ENCODE peak calls at places on chromosomes 2 and 18, in ten cellular contexts. One of them, this sample, is unnamed. For H3K9me3, the result is how much of the 10 kb centered on the place peaks cover.

GRCh38 chr2:199484927-199485326 is 27.2 kb upstream of the SATB2 start:
- ATAC-seq in pancreas: no peak
- ATAC-seq in Panc1: peak
- ATAC-seq in GM12878: peak
- ATAC-seq in PC-3: peak
- ATAC-seq in CD4-positive, alpha-beta T cell: no peak
- ATAC-seq in A549: peak
- ATAC-seq in HepG2: peak
- ATAC-seq in heart right ventricle: no peak
- ATAC-seq in heart left ventricle: no peak
- ATAC-seq in this sample: no peak

GRCh38 chr18:54284535-54284934 is 15.2 kb downstream of the POLI start:
- ATAC-seq in heart left ventricle: no peak
- ATAC-seq in PC-3: no peak
- ATAC-seq in GM12878: peak
- ATAC-seq in HepG2: no peak
- ATAC-seq in pancreas: no peak
- ATAC-seq in heart right ventricle: no peak
- ATAC-seq in A549: no peak
- ATAC-seq in Panc1: no peak
- ATAC-seq in CD4-positive, alpha-beta T cell: no peak
- ATAC-seq in this sample: no peak

GRCh38 chr18:3209859-3210569 is 9.8 kb downstream of the MYOM1 start:
- ATAC-seq in HepG2: no peak
- ATAC-seq in GM12878: peak
- ATAC-seq in heart right ventricle: no peak
- ATAC-seq in A549: no peak
- ATAC-seq in CD4-positive, alpha-beta T cell: no peak
- ATAC-seq in heart left ventricle: no peak
- ATAC-seq in Panc1: peak
- ATAC-seq in PC-3: peak
- ATAC-seq in pancreas: peak
- ATAC-seq in this sample: no peak

GRCh38 chr2:100426384-100426720 is 8.9 kb upstream of the CHST10 start:
- ATAC-seq in PC-3: no peak
- ATAC-seq in heart left ventricle: no peak
- ATAC-seq in pancreas: no peak
- ATAC-seq in heart right ventricle: no peak
- ATAC-seq in GM12878: no peak
- ATAC-seq in Panc1: no peak
- ATAC-seq in A549: no peak
- ATAC-seq in CD4-positive, alpha-beta T cell: no peak
- ATAC-seq in HepG2: peak
- ATAC-seq in this sample: no peak

GRCh38 chr2:131123192-131123591 is 18.1 kb downstream of the PLEKHB2 start:
- ATAC-seq in heart right ventricle: no peak
- ATAC-seq in PC-3: no peak
- ATAC-seq in A549: no peak
- ATAC-seq in HepG2: no peak
- ATAC-seq in GM12878: no peak
- ATAC-seq in heart left ventricle: no peak
- ATAC-seq in Panc1: no peak
- ATAC-seq in CD4-positive, alpha-beta T cell: no peak
- ATAC-seq in pancreas: no peak
- ATAC-seq in this sample: no peak

GRCh38 chr2:101776172-101777043 is 78.9 kb downstream of the MAP4K4 start:
- ATAC-seq in GM12878: no peak
- ATAC-seq in HepG2: peak
- ATAC-seq in A549: peak
- ATAC-seq in CD4-positive, alpha-beta T cell: no peak
- ATAC-seq in Panc1: no peak
- ATAC-seq in pancreas: no peak
- ATAC-seq in heart left ventricle: peak
- ATAC-seq in PC-3: no peak
- ATAC-seq in heart right ventricle: no peak
- ATAC-seq in this sample: no peak

GRCh38 chr2:4091869-4092268 is 388.5 kb downstream of the DCDC2C start:
- ATAC-seq in heart right ventricle: no peak
- ATAC-seq in HepG2: no peak
- ATAC-seq in pancreas: no peak
- ATAC-seq in A549: no peak
- ATAC-seq in GM12878: no peak
- ATAC-seq in Panc1: no peak
- ATAC-seq in CD4-positive, alpha-beta T cell: no peak
- ATAC-seq in PC-3: no peak
- ATAC-seq in heart left ventricle: no peak
- ATAC-seq in this sample: no peak

GRCh38 chr18:10259075-10259474 is 195.4 kb upstream of the APCDD1 start:
- ATAC-seq in A549: no peak
- ATAC-seq in pancreas: peak
- ATAC-seq in CD4-positive, alpha-beta T cell: no peak
- ATAC-seq in Panc1: no peak
- ATAC-seq in HepG2: no peak
- ATAC-seq in heart left ventricle: peak
- ATAC-seq in GM12878: no peak
- ATAC-seq in PC-3: no peak
- ATAC-seq in heart right ventricle: no peak
- ATAC-seq in this sample: no peak

GRCh38 chr2:45674035-45674791 is 22.7 kb downstream of the PRKCE start:
- ATAC-seq in HepG2: no peak
- ATAC-seq in GM12878: no peak
- ATAC-seq in PC-3: no peak
- ATAC-seq in Panc1: no peak
- ATAC-seq in pancreas: no peak
- ATAC-seq in heart right ventricle: no peak
- ATAC-seq in heart left ventricle: no peak
- ATAC-seq in A549: no peak
- ATAC-seq in CD4-positive, alpha-beta T cell: no peak
- ATAC-seq in this sample: no peak

GRCh38 chr2:48415765-48416515 is 114.0 kb upstream of the STON1 start:
- ATAC-seq in Panc1: no peak
- ATAC-seq in CD4-positive, alpha-beta T cell: peak
- ATAC-seq in HepG2: peak
- ATAC-seq in GM12878: peak
- ATAC-seq in A549: peak
- ATAC-seq in heart right ventricle: peak
- ATAC-seq in pancreas: no peak
- ATAC-seq in heart left ventricle: no peak
- ATAC-seq in PC-3: no peak
- ATAC-seq in this sample: no peak

GRCh38 chr2:44934521-44934961 is 7.0 kb upstream of the SIX3 start:
- ATAC-seq in pancreas: no peak
- ATAC-seq in CD4-positive, alpha-beta T cell: no peak
- ATAC-seq in PC-3: no peak
- ATAC-seq in GM12878: no peak
- ATAC-seq in HepG2: no peak
- ATAC-seq in heart left ventricle: no peak
- ATAC-seq in Panc1: no peak
- ATAC-seq in A549: no peak
- ATAC-seq in heart right ventricle: no peak
- ATAC-seq in this sample: no peak

GRCh38 chr2:159146930-159147666 is 139.4 kb downstream of the WDSUB1 start:
- ATAC-seq in A549: peak
- ATAC-seq in Panc1: peak
- ATAC-seq in pancreas: peak
- ATAC-seq in HepG2: no peak
- ATAC-seq in heart right ventricle: peak
- ATAC-seq in PC-3: no peak
- ATAC-seq in GM12878: no peak
- ATAC-seq in CD4-positive, alpha-beta T cell: peak
- ATAC-seq in heart left ventricle: peak
- ATAC-seq in this sample: peak

GRCh38 chr18:12393510-12393909 is 14.2 kb upstream of the PRELID3A start:
- ATAC-seq in heart right ventricle: no peak
- ATAC-seq in heart left ventricle: no peak
- ATAC-seq in PC-3: no peak
- ATAC-seq in CD4-positive, alpha-beta T cell: no peak
- ATAC-seq in GM12878: no peak
- ATAC-seq in pancreas: no peak
- ATAC-seq in Panc1: no peak
- ATAC-seq in A549: no peak
- ATAC-seq in HepG2: no peak
- ATAC-seq in this sample: no peak

GRCh38 chr2:190864375-190864774 is 16.2 kb upstream of the GLS start:
- ATAC-seq in CD4-positive, alpha-beta T cell: no peak
- ATAC-seq in heart left ventricle: no peak
- ATAC-seq in Panc1: no peak
- ATAC-seq in GM12878: no peak
- ATAC-seq in PC-3: no peak
- ATAC-seq in A549: no peak
- ATAC-seq in heart right ventricle: peak
- ATAC-seq in HepG2: no peak
- ATAC-seq in pancreas: no peak
- ATAC-seq in this sample: no peak

GRCh38 chr18:70296289-70296688 is 7.4 kb downstream of the SOCS6 start:
- ATAC-seq in heart left ventricle: peak
- ATAC-seq in HepG2: peak
- ATAC-seq in heart right ventricle: peak
- ATAC-seq in GM12878: no peak
- ATAC-seq in Panc1: peak
- ATAC-seq in A549: peak
- ATAC-seq in pancreas: peak
- ATAC-seq in PC-3: no peak
- ATAC-seq in CD4-positive, alpha-beta T cell: no peak
- ATAC-seq in this sample: no peak

GRCh38 chr2:85945576-85945975 is 56.8 kb upstream of the ST3GAL5 start:
- ATAC-seq in PC-3: no peak
- ATAC-seq in A549: no peak
- ATAC-seq in pancreas: no peak
- ATAC-seq in heart right ventricle: no peak
- ATAC-seq in heart left ventricle: no peak
- ATAC-seq in GM12878: no peak
- ATAC-seq in CD4-positive, alpha-beta T cell: no peak
- ATAC-seq in Panc1: no peak
- ATAC-seq in HepG2: no peak
- ATAC-seq in this sample: no peak
- H3K9me3 ChIP-seq in PC-3: under half
- H3K9me3 ChIP-seq in A549: half or more
- H3K9me3 ChIP-seq in pancreas: under half
- H3K9me3 ChIP-seq in heart right ventricle: under half
- H3K9me3 ChIP-seq in heart left ventricle: under half
- H3K9me3 ChIP-seq in GM12878: under half
- H3K9me3 ChIP-seq in CD4-positive, alpha-beta T cell: under half
- H3K9me3 ChIP-seq in Panc1: under half
- H3K9me3 ChIP-seq in HepG2: under half
- H3K9me3 ChIP-seq in this sample: under half

GRCh38 chr2:215536476-215536875 is 100.6 kb upstream of the FN1 start:
- ATAC-seq in PC-3: no peak
- ATAC-seq in heart right ventricle: no peak
- ATAC-seq in A549: no peak
- ATAC-seq in Panc1: no peak
- ATAC-seq in pancreas: no peak
- ATAC-seq in HepG2: no peak
- ATAC-seq in heart left ventricle: no peak
- ATAC-seq in GM12878: no peak
- ATAC-seq in CD4-positive, alpha-beta T cell: no peak
- ATAC-seq in this sample: no peak

GRCh38 chr2:215535125-215535668 is 99.3 kb upstream of the FN1 start:
- ATAC-seq in pancreas: no peak
- ATAC-seq in HepG2: no peak
- ATAC-seq in A549: no peak
- ATAC-seq in Panc1: no peak
- ATAC-seq in heart left ventricle: no peak
- ATAC-seq in GM12878: no peak
- ATAC-seq in PC-3: peak
- ATAC-seq in CD4-positive, alpha-beta T cell: no peak
- ATAC-seq in heart right ventricle: no peak
- ATAC-seq in this sample: no peak

GRCh38 chr2:215540646-215541045 is 104.8 kb upstream of the FN1 start:
- ATAC-seq in pancreas: no peak
- ATAC-seq in heart right ventricle: peak
- ATAC-seq in CD4-positive, alpha-beta T cell: no peak
- ATAC-seq in PC-3: peak
- ATAC-seq in A549: no peak
- ATAC-seq in GM12878: no peak
- ATAC-seq in HepG2: no peak
- ATAC-seq in Panc1: no peak
- ATAC-seq in heart left ventricle: peak
- ATAC-seq in this sample: peak

GRCh38 chr2:215535726-215536125 is 99.9 kb upstream of the FN1 start:
- ATAC-seq in PC-3: peak
- ATAC-seq in pancreas: no peak
- ATAC-seq in CD4-positive, alpha-beta T cell: no peak
- ATAC-seq in Panc1: no peak
- ATAC-seq in heart right ventricle: no peak
- ATAC-seq in HepG2: no peak
- ATAC-seq in heart left ventricle: no peak
- ATAC-seq in GM12878: no peak
- ATAC-seq in A549: no peak
- ATAC-seq in this sample: no peak

DNA sequence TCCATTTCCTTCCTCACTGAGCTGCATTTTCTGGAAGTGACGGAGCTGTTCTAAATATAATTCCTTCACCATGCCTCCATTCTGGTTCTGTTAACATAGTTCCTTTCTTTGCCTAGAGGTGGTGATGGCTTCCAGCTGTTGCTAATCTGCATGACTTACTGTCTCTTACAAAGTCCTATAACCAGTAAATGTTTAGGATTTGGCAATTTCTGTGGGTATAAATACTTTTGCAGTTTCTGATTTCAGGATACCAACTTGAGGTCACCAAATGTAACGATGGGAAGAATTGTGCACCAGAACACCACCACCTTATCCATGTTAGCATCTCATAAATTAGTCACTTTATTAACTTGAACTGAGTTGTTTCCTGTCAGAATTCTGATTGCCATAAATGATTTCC is 101.8 kb upstream of the FN1 start:
- ATAC-seq in GM12878: no peak
- ATAC-seq in Panc1: no peak
- ATAC-seq in HepG2: no peak
- ATAC-seq in A549: no peak
- ATAC-seq in heart right ventricle: no peak
- ATAC-seq in pancreas: no peak
- ATAC-seq in PC-3: peak
- ATAC-seq in heart left ventricle: peak
- ATAC-seq in CD4-positive, alpha-beta T cell: no peak
- ATAC-seq in this sample: no peak
- TF ChIP-seq CTCF in GM12878: no peak
- TF ChIP-seq CTCF in Panc1: no peak
- TF ChIP-seq CTCF in HepG2: no peak
- TF ChIP-seq CTCF in A549: no peak
- TF ChIP-seq CTCF in heart right ventricle: no peak
- TF ChIP-seq CTCF in pancreas: no peak
- TF ChIP-seq CTCF in PC-3: peak
- TF ChIP-seq CTCF in heart left ventricle: no peak
- TF ChIP-seq CTCF in CD4-positive, alpha-beta T cell: no peak
- TF ChIP-seq CTCF in this sample: no peak

GRCh38 chr2:240522406-240522805 is 35.4 kb downstream of the ANKMY1 start:
- ATAC-seq in heart left ventricle: no peak
- ATAC-seq in A549: no peak
- ATAC-seq in heart right ventricle: no peak
- ATAC-seq in Panc1: no peak
- ATAC-seq in HepG2: no peak
- ATAC-seq in PC-3: no peak
- ATAC-seq in GM12878: no peak
- ATAC-seq in CD4-positive, alpha-beta T cell: no peak
- ATAC-seq in pancreas: no peak
- ATAC-seq in this sample: no peak
- H3K9me3 ChIP-seq in heart left ventricle: under half
- H3K9me3 ChIP-seq in A549: under half
- H3K9me3 ChIP-seq in heart right ventricle: under half
- H3K9me3 ChIP-seq in Panc1: under half
- H3K9me3 ChIP-seq in HepG2: under half
- H3K9me3 ChIP-seq in PC-3: under half
- H3K9me3 ChIP-seq in GM12878: under half
- H3K9me3 ChIP-seq in CD4-positive, alpha-beta T cell: under half
- H3K9me3 ChIP-seq in pancreas: under half
- H3K9me3 ChIP-seq in this sample: under half

GRCh38 chr18:80034068-80034851 is at the start of gene RBFA:
- ATAC-seq in heart right ventricle: peak
- ATAC-seq in PC-3: peak
- ATAC-seq in pancreas: peak
- ATAC-seq in A549: peak
- ATAC-seq in HepG2: peak
- ATAC-seq in CD4-positive, alpha-beta T cell: peak
- ATAC-seq in GM12878: peak
- ATAC-seq in heart left ventricle: peak
- ATAC-seq in Panc1: peak
- ATAC-seq in this sample: peak
- TF ChIP-seq CTCF in heart right ventricle: peak
- TF ChIP-seq CTCF in PC-3: peak
- TF ChIP-seq CTCF in pancreas: peak
- TF ChIP-seq CTCF in A549: peak
- TF ChIP-seq CTCF in HepG2: peak
- TF ChIP-seq CTCF in CD4-positive, alpha-beta T cell: peak
- TF ChIP-seq CTCF in GM12878: no peak
- TF ChIP-seq CTCF in heart left ventricle: peak
- TF ChIP-seq CTCF in Panc1: no peak
- TF ChIP-seq CTCF in this sample: no peak

This sample was measured in gastroesophageal sphincter.